ENCODE peak calls at places on chromosomes 4 and X, in six cellular contexts. O is astrocyte of the cerebellum, S is osteocyte, F is brain microvascular endothelial cell, H is GM20000, Y is mucosa of descending colon. Q is an unnamed sample.

GRCh38 chr4:123699823-123700822 is 303.5 kb downstream of the SPRY1 start:
- DNase-seq in O (peak; percentile 97), S (no peak), F (peak; percentile 88), H (no peak), Y (no peak), Q (no peak)

GRCh38 chrX:51404445-51404844 is 71.8 kb downstream of the NUDT10 start:
- DNase-seq in O (no peak), S (no peak), F (no peak), H (no peak), Y (no peak), Q (no peak)

GRCh38 chr4:87192155-87192919 is 28.1 kb downstream of the KLHL8 start:
- DNase-seq in O (peak; percentile 5), S (no peak), F (peak; percentile 7), H (no peak), Y (no peak), Q (no peak)

GRCh38 chr4:150402968-150403367 is 179.0 kb upstream of the MAB21L2 start:
- DNase-seq in O (no peak), S (no peak), F (no peak), H (peak; percentile 12), Y (peak; percentile 74), Q (no peak)

GRCh38 chr4:157265281-157265680 is 44.8 kb downstream of the GRIA2 start:
- DNase-seq in O (peak; percentile 13), S (no peak), F (peak; percentile 11), H (no peak), Y (no peak), Q (peak; percentile 22)

GRCh38 chr4:5041609-5042234 is 9.6 kb upstream of the STK32B start:
- DNase-seq in O (no peak), S (no peak), F (no peak), H (no peak), Y (no peak), Q (no peak)

GRCh38 chrX:8424941-8425340 is 39.7 kb upstream of the VCX3B start:
- DNase-seq in O (no peak), S (no peak), F (no peak), H (no peak), Y (no peak), Q (no peak)

GRCh38 chr4:88791274-88791673 is 93.6 kb upstream of the NAP1L5 start:
- DNase-seq in O (peak; percentile 36), S (no peak), F (no peak), H (no peak), Y (no peak), Q (no peak)

GRCh38 chrX:112834016-112834855 is 6.4 kb downstream of the AMOT start:
- DNase-seq in O (peak; percentile 79), S (no peak), F (peak; percentile 1), H (no peak), Y (no peak), Q (no peak)

GRCh38 chrX:150052226-150052625 is 113.9 kb upstream of the EOLA2 start:
- DNase-seq in O (no peak), S (no peak), F (no peak), H (no peak), Y (no peak), Q (no peak)

GRCh38 chrX:150621652-150622051 is 53.2 kb downstream of the MTM1 start:
- DNase-seq in O (no peak), S (no peak), F (no peak), H (no peak), Y (no peak), Q (no peak)

GRCh38 chr4:101689220-101689619 is 101.3 kb upstream of the BANK1 start:
- DNase-seq in O (no peak), S (no peak), F (no peak), H (no peak), Y (no peak), Q (no peak)

GRCh38 chr4:107718351-107718965 is 1.6 kb downstream of the PAPSS1 start:
- DNase-seq in O (no peak), S (no peak), F (no peak), H (peak; percentile 40), Y (no peak), Q (no peak)

GRCh38 chr4:8548731-8549351 is 31.4 kb upstream of the GPR78 start:
- DNase-seq in O (no peak), S (no peak), F (no peak), H (no peak), Y (no peak), Q (no peak)

GRCh38 chr4:129708776-129709175 is 612.8 kb downstream of the C4orf33 start:
- DNase-seq in O (no peak), S (no peak), F (no peak), H (no peak), Y (no peak), Q (no peak)

GRCh38 chr4:44447563-44448504 is 775 bp downstream of the KCTD8 start:
- DNase-seq in O (no peak), S (peak; percentile 84), F (no peak), H (peak; percentile 45), Y (peak; percentile 3), Q (peak; percentile 70)

GRCh38 chrX:21993265-21993664 is 38.9 kb upstream of the PHEX start:
- DNase-seq in O (no peak), S (no peak), F (no peak), H (peak; percentile 23), Y (no peak), Q (no peak)

GRCh38 chr4:84238247-84239090 is 260.6 kb downstream of the NKX6-1 start:
- DNase-seq in O (peak; percentile 27), S (no peak), F (peak; percentile 18), H (no peak), Y (no peak), Q (no peak)
- TF ChIP-seq CTCF in O (peak; percentile 29), S (no peak), F (peak; percentile 48), H (no peak), Y (no peak), Q (no peak)

GRCh38 chr4:106609917-106610316 is 241.3 kb upstream of the GIMD1 start:
- DNase-seq in O (no peak), S (no peak), F (no peak), H (no peak), Y (no peak), Q (no peak)
- TF ChIP-seq CTCF in O (no peak), S (no peak), F (no peak), H (no peak), Y (no peak), Q (no peak)

DNA sequence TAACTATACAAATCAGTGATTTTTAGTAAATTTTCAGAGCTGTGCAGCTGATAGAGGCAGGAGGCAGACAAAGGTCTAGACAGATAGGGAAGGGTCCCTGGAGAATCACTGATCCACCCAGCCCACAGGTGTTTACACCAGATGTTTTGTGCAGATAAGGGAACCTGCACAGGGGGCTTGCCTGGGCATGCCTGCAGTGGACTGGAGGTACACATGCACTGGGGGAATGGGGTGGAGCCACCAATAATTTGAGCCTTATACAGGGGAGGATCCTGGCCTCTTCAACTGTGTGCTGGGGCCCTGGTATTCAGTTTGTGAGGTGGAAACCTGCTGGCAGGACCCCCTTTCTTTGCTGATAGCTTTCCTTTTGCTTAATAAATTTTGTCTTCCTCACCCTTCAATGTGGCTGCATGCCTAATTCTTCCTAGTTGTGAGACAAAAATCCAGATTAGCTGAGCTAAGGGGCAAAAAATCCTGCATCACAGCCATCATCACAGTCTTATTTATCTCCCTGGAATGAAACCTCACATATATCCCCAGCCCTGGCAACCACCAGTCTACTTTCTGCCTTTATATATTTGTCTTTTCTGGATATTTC is 102.8 kb downstream of the KDM6A start:
- DNase-seq in O (no peak), S (no peak), F (no peak), H (no peak), Y (no peak), Q (no peak)
- TF ChIP-seq CTCF in O (no peak), S (no peak), F (no peak), H (no peak), Y (no peak), Q (no peak)

GRCh38 chrX:2389324-2389723 is 111.5 kb downstream of the DHRSX start:
- DNase-seq in O (no peak), S (no peak), F (no peak), H (no peak), Y (no peak), Q (no peak)

GRCh38 chrX:2395261-2395850 is 105.4 kb downstream of the DHRSX start:
- DNase-seq in O (no peak), S (no peak), F (no peak), H (no peak), Y (no peak), Q (no peak)

GRCh38 chrX:2390754-2391153 is 110.0 kb downstream of the DHRSX start:
- DNase-seq in O (no peak), S (no peak), F (no peak), H (no peak), Y (no peak), Q (no peak)

GRCh38 chrX:2388669-2389068 is 112.1 kb downstream of the DHRSX start:
- DNase-seq in O (no peak), S (no peak), F (no peak), H (no peak), Y (no peak), Q (no peak)

GRCh38 chrX:2391869-2392606 is 108.7 kb downstream of the DHRSX start:
- DNase-seq in O (peak; percentile 94), S (no peak), F (peak; percentile 81), H (no peak), Y (no peak), Q (no peak)
- TF ChIP-seq CTCF in O (no peak), S (no peak), F (peak; percentile 53), H (no peak), Y (no peak), Q (no peak)

DNA sequence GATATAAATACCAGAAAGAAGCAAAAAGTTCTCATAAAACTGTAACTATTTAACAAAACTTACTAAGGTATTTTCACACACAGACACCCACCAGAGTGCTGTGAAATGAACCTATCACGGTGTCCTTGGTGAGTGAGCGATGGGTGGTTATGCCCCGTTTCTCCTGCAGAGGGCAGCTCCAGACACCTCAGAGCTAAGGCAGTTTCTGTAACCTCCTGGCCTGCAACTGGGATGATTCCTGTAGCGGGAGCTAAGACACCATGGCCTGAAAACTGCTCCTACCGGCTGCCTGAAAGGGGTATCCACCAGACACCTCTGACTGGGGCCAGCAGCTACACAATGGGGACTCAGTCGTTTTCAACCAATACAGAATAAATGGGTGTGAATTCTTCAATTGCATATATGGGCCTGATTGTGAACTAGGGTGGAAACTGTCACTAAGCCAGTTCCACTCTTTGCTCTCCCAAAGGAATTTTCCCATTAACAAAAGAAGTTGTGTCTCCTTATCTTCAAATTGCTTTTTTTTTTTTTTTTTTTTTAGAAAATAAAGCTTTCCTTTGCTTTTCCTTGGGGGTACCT is 2375.8 kb upstream of the TENM3 start:
- DNase-seq in O (no peak), S (no peak), F (peak; percentile 4), H (peak; percentile 58), Y (peak; percentile 72), Q (peak; percentile 85)
- TF ChIP-seq CTCF in O (peak; percentile 69), S (peak; percentile 74), F (peak; percentile 85), H (peak; percentile 75), Y (peak; percentile 34), Q (peak; percentile 89)

DNA sequence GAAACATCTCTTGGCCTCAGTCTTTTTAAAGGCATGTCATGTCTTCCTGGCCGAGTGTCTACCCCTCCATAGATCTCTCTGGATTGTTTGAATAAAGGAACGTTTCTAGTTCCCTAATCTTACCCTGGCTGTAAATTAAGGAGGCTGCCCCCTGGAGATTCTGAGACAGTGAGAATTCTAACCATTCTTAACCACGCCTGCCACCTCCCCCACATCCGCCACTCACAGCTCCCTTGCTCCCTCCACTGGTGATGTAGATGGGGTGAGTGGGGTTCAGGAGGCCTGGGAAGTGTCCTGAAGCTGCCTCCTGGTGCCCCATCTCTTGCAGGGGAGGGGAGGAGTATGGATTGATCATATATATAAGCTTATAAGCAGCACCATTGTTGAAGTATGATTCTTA is 48.0 kb upstream of the TRIM2 start:
- DNase-seq in O (no peak), S (no peak), F (no peak), H (no peak), Y (no peak), Q (no peak)
- TF ChIP-seq CTCF in O (no peak), S (no peak), F (peak; percentile 46), H (no peak), Y (no peak), Q (no peak)